ENCODE peak calls at places on chromosomes 16 and 17, in five cellular contexts. A is Panc1, Q is aorta, T is GM12878, W is T-cell. Z is an unnamed sample.

GRCh38 chr16:86895609-86896008 is 317.3 kb downstream of the FOXL1 start:
- ATAC-seq in W (no peak), Q (no peak), A (no peak), T (no peak), Z (no peak)

GRCh38 chr17:29617481-29618271 is 5.0 kb downstream of the CORO6 start:
- ATAC-seq in T (peak), W (peak), A (peak), Q (peak), Z (no peak)

GRCh38 chr16:81797443-81797842 is 18.4 kb downstream of the PLCG2 start:
- ATAC-seq in W (no peak), A (no peak), T (peak), Q (no peak), Z (no peak)

GRCh38 chr16:720990-721764 is at the start of gene ANTKMT:
- ATAC-seq in A (peak), Q (peak), W (peak), T (peak), Z (peak)

GRCh38 chr17:13958773-13959172 is 110.5 kb upstream of the COX10 start:
- ATAC-seq in W (no peak), Q (no peak), T (no peak), A (no peak), Z (no peak)

GRCh38 chr17:6910987-6911603 is 79.6 kb upstream of the TEKT1 start:
- ATAC-seq in Q (no peak), T (peak), A (peak), W (no peak), Z (peak)

GRCh38 chr17:77779711-77780539 is 178.6 kb upstream of the TNRC6C start:
- ATAC-seq in W (no peak), T (no peak), Q (peak), A (peak), Z (peak)

GRCh38 chr17:7173687-7174602 is 5.2 kb downstream of the ASGR1 start:
- ATAC-seq in W (peak), Q (peak), A (no peak), T (no peak), Z (no peak)

GRCh38 chr16:48492131-48492530 is 106.9 kb upstream of the SIAH1 start:
- ATAC-seq in A (no peak), Q (no peak), T (no peak), W (no peak), Z (no peak)

GRCh38 chr17:75086496-75087181 is 1.1 kb upstream of the SLC16A5 start:
- ATAC-seq in T (no peak), Q (no peak), A (no peak), W (no peak), Z (no peak)

Z was measured in SK-N-SH treated with all-trans-retinoic acid at 6 μM for 48 hours.